ENCODE peak calls at places on chromosomes 13 and 19, in six cellular contexts. W is HepG2, I is H1, D is GM12891, Y is SK-N-SH, Q is GM12878. J is an unnamed sample.

GRCh38 chr19:16325161-16325527 is 518 bp downstream of the KLF2 start:
- DNase-seq in Y (peak), D (no peak), Q (no peak), W (no peak), I (no peak), J (no peak)

GRCh38 chr19:34359954-34360315 is 5.1 kb upstream of the GPI start:
- DNase-seq in Y (no peak), I (no peak), D (no peak), Q (no peak), W (no peak), J (no peak)

GRCh38 chr13:111992911-111993310 is 74.0 kb upstream of the SOX1 start:
- DNase-seq in Q (no peak), W (no peak), Y (no peak), D (no peak), I (no peak), J (no peak)

GRCh38 chr19:17103177-17103576 is 27.6 kb downstream of the MYO9B start:
- DNase-seq in D (no peak), Q (no peak), I (peak), Y (peak), W (peak), J (no peak)

GRCh38 chr19:44653977-44654784 is 10.5 kb downstream of the PVR start:
- DNase-seq in Y (no peak), D (peak), W (peak), Q (peak), I (no peak), J (peak)

GRCh38 chr13:39484506-39485313 is 118.3 kb downstream of the LHFPL6 start:
- DNase-seq in I (no peak), Y (no peak), D (no peak), Q (no peak), W (no peak), J (no peak)

GRCh38 chr13:40102854-40103253 is 447.4 kb downstream of the COG6 start:
- DNase-seq in W (peak), D (no peak), Q (no peak), Y (no peak), I (no peak), J (no peak)

GRCh38 chr19:11581740-11582139 is 4.3 kb upstream of the ACP5 start:
- DNase-seq in Q (peak), Y (no peak), D (peak), W (no peak), I (no peak), J (no peak)

GRCh38 chr13:25371608-25372274 is at the start of gene ATP8A2:
- DNase-seq in I (no peak), D (no peak), Q (no peak), Y (peak), W (no peak), J (no peak)

GRCh38 chr13:40146586-40147240 is 491.3 kb downstream of the COG6 start:
- DNase-seq in I (no peak), Q (no peak), W (no peak), D (no peak), Y (peak), J (no peak)

GRCh38 chr13:27395007-27395510 is 29.4 kb upstream of the GTF3A start:
- DNase-seq in D (no peak), Y (no peak), W (no peak), Q (no peak), I (no peak), J (no peak)

DNA sequence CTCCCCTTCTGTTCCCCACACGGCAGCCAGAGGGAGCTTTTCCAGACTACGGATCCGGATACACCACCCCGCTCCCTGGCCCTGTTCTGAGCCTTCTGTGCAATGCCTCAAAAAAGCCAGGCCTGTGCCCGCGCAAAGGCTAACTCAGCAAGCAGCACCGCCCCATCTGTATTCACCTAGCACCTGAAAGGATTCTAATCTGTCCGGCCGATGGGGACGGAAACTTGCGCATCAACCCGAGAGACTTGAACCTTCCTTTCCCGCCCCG is 589 bp downstream of the ZBTB45 start:
- DNase-seq in I (no peak), D (no peak), Q (no peak), Y (peak), W (peak), J (no peak)
- TF ChIP-seq TAF1 in I (peak), D (no peak), Q (no peak), Y (no peak), W (no peak), J (no peak)

DNA sequence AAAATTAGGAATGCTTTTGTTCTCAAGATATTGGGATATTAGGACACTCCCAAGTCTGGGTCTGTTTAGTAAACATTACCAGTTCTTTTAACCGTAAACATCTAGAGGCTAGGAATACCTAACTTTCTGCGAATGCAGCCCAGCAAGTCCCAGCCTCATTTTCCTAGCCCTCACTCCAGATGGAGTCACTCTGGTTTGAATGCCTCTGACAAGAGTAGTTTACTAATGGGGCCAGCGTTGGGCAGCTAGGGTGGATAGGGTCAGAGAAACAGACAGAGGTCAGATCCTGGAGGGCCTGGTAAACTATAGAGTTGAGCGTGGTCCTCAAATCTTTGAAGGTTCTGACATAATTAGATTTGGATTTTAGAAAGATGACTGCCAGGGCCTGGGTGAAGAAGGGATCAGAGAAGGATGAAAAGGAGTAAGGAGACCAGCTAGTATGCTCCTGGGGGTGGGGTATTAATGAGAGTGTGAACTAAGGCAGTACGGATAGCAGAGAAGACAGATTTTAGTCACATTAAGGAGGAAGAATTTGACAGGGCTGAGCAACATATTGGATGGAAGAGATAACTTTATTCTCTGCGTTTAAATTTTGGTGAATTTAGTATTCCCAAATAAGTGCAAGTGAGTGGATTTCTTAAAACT is 53.7 kb downstream of the WDFY2 start:
- DNase-seq in I (no peak), Y (no peak), D (no peak), Q (no peak), W (no peak), J (no peak)
- TF ChIP-seq TAF1 in I (no peak), Y (no peak), D (no peak), Q (no peak), W (no peak), J (no peak)

GRCh38 chr13:44389003-44389666 is 15.5 kb downstream of the SERP2 start:
- DNase-seq in D (no peak), W (no peak), I (no peak), Y (no peak), Q (no peak), J (no peak)

GRCh38 chr13:44388427-44388826 is 14.8 kb downstream of the SERP2 start:
- DNase-seq in W (peak), I (no peak), Y (peak), Q (no peak), D (no peak), J (no peak)

GRCh38 chr13:44386932-44387556 is 13.4 kb downstream of the SERP2 start:
- DNase-seq in Y (no peak), I (no peak), Q (no peak), W (no peak), D (no peak), J (no peak)

GRCh38 chr13:44393391-44393790 is 19.8 kb downstream of the SERP2 start:
- DNase-seq in Y (no peak), W (no peak), Q (no peak), I (no peak), D (no peak), J (no peak)

GRCh38 chr13:44389856-44390255 is 16.2 kb downstream of the SERP2 start:
- DNase-seq in Y (no peak), W (no peak), Q (no peak), D (no peak), I (no peak), J (no peak)
- TF ChIP-seq TAF1 in Y (no peak), W (no peak), Q (no peak), D (no peak), I (no peak), J (no peak)

GRCh38 chr19:46480409-46480808 is 9.0 kb upstream of the PNMA8A start:
- DNase-seq in D (no peak), I (no peak), W (no peak), Q (no peak), Y (no peak), J (no peak)

GRCh38 chr19:46482645-46483044 is 11.3 kb upstream of the PNMA8A start:
- DNase-seq in W (no peak), D (no peak), I (no peak), Q (no peak), Y (no peak), J (no peak)

GRCh38 chr19:46481947-46482346 is 10.6 kb upstream of the PNMA8A start:
- DNase-seq in Y (no peak), Q (no peak), D (no peak), W (no peak), I (no peak), J (no peak)

GRCh38 chr19:46478356-46478986 is 7.1 kb upstream of the PNMA8A start:
- DNase-seq in I (no peak), W (no peak), Y (peak), D (no peak), Q (no peak), J (no peak)

DNA sequence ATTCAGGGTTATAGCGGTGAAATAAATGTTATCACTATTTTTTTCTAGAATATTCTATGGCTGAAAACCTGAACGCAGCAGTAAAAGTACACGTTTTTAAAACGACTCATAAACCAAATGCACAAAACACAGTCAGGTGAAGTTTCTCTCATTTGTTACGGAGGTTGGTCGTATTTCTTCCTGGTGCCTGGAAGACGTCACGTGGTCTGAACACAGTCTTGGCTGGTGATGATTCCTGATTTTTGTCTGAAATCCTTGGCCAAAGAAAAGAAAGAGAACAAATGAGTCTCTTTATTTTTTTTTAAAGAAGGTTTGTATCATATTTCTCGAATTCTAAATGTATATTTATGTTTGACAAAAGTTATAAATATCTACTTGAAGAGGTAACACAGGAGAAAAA is 9.8 kb upstream of the PNMA8A start:
- DNase-seq in Y (no peak), W (no peak), Q (no peak), I (no peak), D (no peak), J (no peak)
- TF ChIP-seq TAF1 in Y (no peak), W (no peak), Q (no peak), I (no peak), D (no peak), J (no peak)